ENCODE peak calls at places on chromosome 22, in five cellular contexts. W, U, N, F and X are unnamed samples.

GRCh38 chr22:49923445-49923844 is 5.0 kb downstream of the CRELD2 start:
- DNase-seq in W (no peak), U (no peak), N (no peak), F (no peak), X (no peak)

GRCh38 chr22:24805790-24806662 is at the start of gene SGSM1:
- DNase-seq in W (no peak), U (peak; percentile 91), N (peak; percentile 25), F (peak; percentile 91), X (peak; percentile 73)

GRCh38 chr22:37007666-37008065 is 11.6 kb downstream of the TST start:
- DNase-seq in W (no peak), U (no peak), N (no peak), F (no peak), X (no peak)

GRCh38 chr22:49628351-49629023 is 199.2 kb downstream of the BRD1 start:
- DNase-seq in W (no peak), U (no peak), N (no peak), F (no peak), X (no peak)

GRCh38 chr22:24155597-24156145 is 25.6 kb upstream of the SUSD2 start:
- DNase-seq in W (no peak), U (peak; percentile 11), N (peak; percentile 32), F (peak; percentile 80), X (peak; percentile 47)

GRCh38 chr22:25483931-25484330 is 80.5 kb upstream of the GRK3 start:
- DNase-seq in W (no peak), U (no peak), N (no peak), F (no peak), X (no peak)

GRCh38 chr22:36055376-36056310 is 27.0 kb upstream of the RBFOX2 start:
- DNase-seq in W (no peak), U (no peak), N (no peak), F (no peak), X (no peak)

GRCh38 chr22:35596821-35597220 is 20.3 kb downstream of the MB start:
- DNase-seq in W (no peak), U (no peak), N (no peak), F (no peak), X (no peak)

GRCh38 chr22:37162221-37163095 is 12.7 kb upstream of the IL2RB start:
- DNase-seq in W (peak; percentile 98), U (no peak), N (no peak), F (no peak), X (no peak)

GRCh38 chr22:28983788-28984441 is 77.7 kb downstream of the C22orf31 start:
- DNase-seq in W (no peak), U (no peak), N (no peak), F (no peak), X (no peak)
- TF ChIP-seq KDM1A in W (no peak), U (no peak), N (no peak), F (no peak), X (no peak)

GRCh38 chr22:32744560-32744959 is 56.9 kb upstream of the TIMP3 start:
- DNase-seq in W (no peak), U (no peak), N (no peak), F (no peak), X (no peak)

GRCh38 chr22:32745996-32746322 is 55.5 kb upstream of the TIMP3 start:
- DNase-seq in W (no peak), U (no peak), N (no peak), F (no peak), X (no peak)

GRCh38 chr22:32746715-32747114 is 54.8 kb upstream of the TIMP3 start:
- DNase-seq in W (no peak), U (no peak), N (no peak), F (no peak), X (no peak)

GRCh38 chr22:32747588-32747987 is 53.9 kb upstream of the TIMP3 start:
- DNase-seq in W (no peak), U (no peak), N (no peak), F (no peak), X (no peak)

GRCh38 chr22:32745251-32745995 is 56.1 kb upstream of the TIMP3 start:
- DNase-seq in W (no peak), U (no peak), N (no peak), F (no peak), X (no peak)
- TF ChIP-seq KDM1A in W (no peak), U (no peak), N (no peak), F (no peak), X (no peak)

GRCh38 chr22:43039800-43040199 is 24.9 kb upstream of the PACSIN2 start:
- DNase-seq in W (no peak), U (no peak), N (peak; percentile 25), F (no peak), X (no peak)

GRCh38 chr22:43031617-43032016 is 16.7 kb upstream of the PACSIN2 start:
- DNase-seq in W (no peak), U (no peak), N (no peak), F (no peak), X (no peak)

GRCh38 chr22:43038325-43038724 is 23.4 kb upstream of the PACSIN2 start:
- DNase-seq in W (no peak), U (peak; percentile 41), N (no peak), F (no peak), X (no peak)

GRCh38 chr22:43035250-43035649 is 20.3 kb upstream of the PACSIN2 start:
- DNase-seq in W (no peak), U (no peak), N (no peak), F (no peak), X (no peak)
- TF ChIP-seq KDM1A in W (no peak), U (no peak), N (no peak), F (no peak), X (no peak)

GRCh38 chr22:47153854-47154542 is 391.5 kb downstream of the TBC1D22A start:
- DNase-seq in W (no peak), U (no peak), N (no peak), F (no peak), X (no peak)
- TF ChIP-seq KDM1A in W (no peak), U (no peak), N (no peak), F (no peak), X (no peak)

GRCh38 chr22:47279337-47279736 is 516.9 kb downstream of the TBC1D22A start:
- DNase-seq in W (no peak), U (no peak), N (no peak), F (no peak), X (no peak)

GRCh38 chr22:47283616-47284270 is 521.3 kb downstream of the TBC1D22A start:
- DNase-seq in W (no peak), U (no peak), N (no peak), F (no peak), X (no peak)

GRCh38 chr22:47282366-47282765 is 519.9 kb downstream of the TBC1D22A start:
- DNase-seq in W (no peak), U (no peak), N (no peak), F (no peak), X (no peak)

GRCh38 chr22:47282851-47283250 is 520.4 kb downstream of the TBC1D22A start:
- DNase-seq in W (no peak), U (no peak), N (no peak), F (no peak), X (no peak)

GRCh38 chr22:47281126-47282106 is 519.0 kb downstream of the TBC1D22A start:
- DNase-seq in W (no peak), U (no peak), N (no peak), F (no peak), X (peak; percentile 6)
- TF ChIP-seq KDM1A in W (no peak), U (no peak), N (no peak), F (no peak), X (no peak)

GRCh38 chr22:42138122-42138770 is 7.6 kb upstream of the CYP2D6 start:
- DNase-seq in W (no peak), U (no peak), N (no peak), F (no peak), X (no peak)
- TF ChIP-seq KDM1A in W (no peak), U (no peak), N (no peak), F (no peak), X (no peak)

DNA sequence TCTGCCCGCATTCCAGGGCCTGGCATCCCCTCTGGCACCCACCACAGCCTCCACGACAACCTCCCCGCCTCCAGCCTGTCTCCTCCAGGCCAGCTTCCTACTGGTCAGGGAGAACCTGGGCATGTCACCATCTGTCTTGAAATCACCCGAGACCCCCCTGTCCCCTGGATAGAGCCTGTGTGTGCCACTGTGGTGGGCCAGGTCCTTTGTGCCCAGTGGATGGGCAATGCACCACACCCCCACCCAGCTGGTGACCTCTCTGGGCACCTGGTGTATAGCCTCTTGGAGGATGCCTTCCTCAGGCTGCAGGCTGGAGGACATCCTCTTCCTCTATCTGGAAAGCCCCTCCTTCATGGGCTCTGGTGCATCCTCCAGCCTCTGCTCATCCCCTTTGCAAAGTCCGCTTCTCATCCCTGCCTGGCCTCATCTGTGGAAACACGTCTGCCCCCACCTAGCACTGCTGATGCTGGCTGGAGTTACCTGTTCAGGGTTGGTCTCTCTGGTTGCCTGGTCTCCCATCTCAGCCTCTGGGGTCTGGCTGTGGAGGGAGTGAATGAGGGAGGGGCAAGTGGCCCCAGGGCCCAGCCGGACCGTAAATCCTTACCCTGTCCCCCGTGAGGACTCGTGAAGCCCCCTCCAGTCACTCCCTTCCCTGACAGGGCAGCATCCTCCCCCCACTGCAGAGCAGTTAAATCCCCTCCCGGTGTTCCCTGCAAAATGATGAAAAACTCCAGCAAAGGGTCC is 589.6 kb downstream of the TBC1D22A start:
- DNase-seq in W (no peak), U (no peak), N (no peak), F (no peak), X (no peak)
- TF ChIP-seq KDM1A in W (no peak), U (no peak), N (no peak), F (no peak), X (no peak)

GRCh38 chr22:19705181-19705934 is 8.9 kb upstream of the SEPTIN5 start:
- DNase-seq in W (no peak), U (no peak), N (no peak), F (peak; percentile 90), X (no peak)
- TF ChIP-seq KDM1A in W (no peak), U (no peak), N (no peak), F (peak; percentile 88), X (no peak)

DNA sequence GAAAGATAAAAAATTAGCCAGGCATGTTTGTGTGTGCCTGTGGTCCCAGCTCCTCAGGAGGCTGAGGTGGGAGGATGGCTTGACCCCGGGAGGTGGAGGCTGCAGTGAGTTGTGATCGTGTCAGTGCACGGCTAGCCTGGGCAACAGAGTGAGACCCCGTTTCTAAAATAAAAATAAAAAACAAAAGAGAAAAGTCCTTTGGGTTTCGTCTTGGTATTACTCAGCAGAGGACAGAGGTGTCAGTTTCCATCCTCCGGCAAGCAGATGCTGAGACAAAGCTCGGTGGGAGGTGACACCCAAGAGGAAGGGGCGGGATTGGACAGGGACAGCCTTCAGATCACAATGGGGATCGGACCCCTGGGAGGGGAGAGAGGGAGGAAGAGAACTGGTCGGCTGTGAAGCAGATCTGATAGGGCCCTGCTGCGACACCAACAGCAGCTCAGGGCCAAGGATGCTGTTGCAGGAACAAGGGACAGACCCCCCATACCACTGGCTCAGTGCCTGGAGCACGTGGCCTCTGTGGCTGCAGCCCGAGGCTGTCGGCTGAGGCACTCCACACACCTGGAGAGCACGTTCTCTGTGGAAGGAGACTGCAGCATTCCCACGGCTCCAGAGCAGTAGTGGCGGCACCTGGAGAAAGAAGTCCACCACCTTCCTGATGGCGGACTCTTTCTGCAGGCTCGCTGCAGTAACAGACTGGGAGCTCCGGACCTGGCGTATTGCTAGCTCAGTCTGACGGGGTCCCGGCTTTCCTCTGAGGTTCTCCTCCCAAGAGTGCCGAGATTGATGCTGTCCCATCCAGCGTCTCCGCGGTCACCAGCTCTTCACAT is 5.2 kb upstream of the BID start:
- DNase-seq in W (peak; percentile 83), U (peak; percentile 48), N (no peak), F (no peak), X (no peak)
- TF ChIP-seq KDM1A in W (peak; percentile 52), U (no peak), N (no peak), F (no peak), X (no peak)